ENCODE peak calls at places on chromosomes 6 and 20, in five cellular contexts. Y, A, Q, H and F are unnamed samples.
A peak's percentile ranks its signal among the peaks of the same experiment; 100 is the strongest.

GRCh38 chr6:14889172-14889571 is 356.7 kb upstream of the JARID2 start:
- DNase-seq in Y (no peak), A (no peak), Q (no peak), H (peak; percentile 15), F (no peak)

GRCh38 chr6:5112065-5112799 is 27.1 kb downstream of the PPP1R3G start:
- DNase-seq in Y (no peak), A (peak; percentile 76), Q (no peak), H (peak; percentile 86), F (peak; percentile 64)

GRCh38 chr6:134035823-134036296 is 16.6 kb downstream of the SLC2A12 start:
- DNase-seq in Y (no peak), A (peak; percentile 15), Q (no peak), H (peak; percentile 97), F (peak; percentile 37)

GRCh38 chr6:21022343-21023107 is 488.3 kb downstream of the CDKAL1 start:
- DNase-seq in Y (no peak), A (no peak), Q (peak; percentile 73), H (peak; percentile 75), F (no peak)

GRCh38 chr6:135537782-135538301 is 40.3 kb upstream of the AHI1 start:
- DNase-seq in Y (peak; percentile 57), A (peak; percentile 51), Q (peak; percentile 83), H (peak; percentile 82), F (peak; percentile 79)

GRCh38 chr6:149233056-149233715 is 84.3 kb upstream of the TAB2 start:
- DNase-seq in Y (peak; percentile 47), A (peak; percentile 63), Q (peak; percentile 94), H (peak; percentile 99), F (peak; percentile 72)

GRCh38 chr6:137234505-137234863 is 15.3 kb upstream of the IFNGR1 start:
- DNase-seq in Y (peak; percentile 12), A (no peak), Q (no peak), H (peak; percentile 53), F (no peak)

GRCh38 chr6:123716506-123716905 is 79.8 kb upstream of the TRDN start:
- DNase-seq in Y (no peak), A (no peak), Q (no peak), H (peak; percentile 54), F (no peak)

GRCh38 chr20:5569021-5569420 is 181.2 kb upstream of the SHLD1 start:
- DNase-seq in Y (no peak), A (peak; percentile 22), Q (peak; percentile 11), H (peak; percentile 49), F (peak; percentile 66)

GRCh38 chr6:127606131-127606562 is 29.2 kb downstream of the C6orf58 start:
- DNase-seq in Y (no peak), A (peak; percentile 34), Q (peak; percentile 2), H (peak; percentile 60), F (peak; percentile 84)

GRCh38 chr6:167907837-167908681 is 81.3 kb downstream of the AFDN start:
- DNase-seq in Y (no peak), A (peak; percentile 27), Q (no peak), H (peak; percentile 23), F (peak; percentile 24)

GRCh38 chr6:130981409-130981808 is 81.6 kb downstream of the EPB41L2 start:
- DNase-seq in Y (no peak), A (peak; percentile 48), Q (no peak), H (no peak), F (peak; percentile 68)

GRCh38 chr20:51368461-51369211 is 173.9 kb downstream of the NFATC2 start:
- DNase-seq in Y (no peak), A (no peak), Q (no peak), H (peak; percentile 52), F (no peak)

GRCh38 chr6:35392773-35393672 is 50.7 kb downstream of the PPARD start:
- DNase-seq in Y (no peak), A (no peak), Q (no peak), H (no peak), F (no peak)

GRCh38 chr6:443621-444175 is 52.1 kb downstream of the IRF4 start:
- DNase-seq in Y (no peak), A (no peak), Q (no peak), H (no peak), F (no peak)

GRCh38 chr6:32685603-32686002 is 19.1 kb upstream of the HLA-DQB1 start:
- DNase-seq in Y (peak; percentile 47), A (no peak), Q (no peak), H (peak; percentile 45), F (no peak)

GRCh38 chr6:119957195-119957594 is 607.6 kb upstream of the MAN1A1 start:
- DNase-seq in Y (no peak), A (no peak), Q (no peak), H (no peak), F (no peak)

GRCh38 chr6:51505451-51505850 is 582.0 kb downstream of the PKHD1 start:
- DNase-seq in Y (no peak), A (no peak), Q (no peak), H (no peak), F (no peak)

GRCh38 chr6:102662851-102663250 is 1269.3 kb downstream of the GRIK2 start:
- DNase-seq in Y (no peak), A (no peak), Q (no peak), H (no peak), F (peak; percentile 64)

GRCh38 chr20:24777746-24778145 is 171.3 kb upstream of the CST7 start:
- DNase-seq in Y (no peak), A (no peak), Q (no peak), H (no peak), F (no peak)

GRCh38 chr20:62815066-62815991 is 1.5 kb upstream of the COL9A3 start:
- DNase-seq in Y (no peak), A (peak; percentile 58), Q (no peak), H (peak; percentile 60), F (no peak)

GRCh38 chr6:160348209-160348551 is at the start of gene SLC22A3:
- DNase-seq in Y (no peak), A (no peak), Q (no peak), H (no peak), F (peak; percentile 34)